ENCODE peak calls at places on chromosomes 6 and 20, in nine cellular contexts. H, R, Z, Y, C, V, D, X and A are unnamed samples.

GRCh38 chr20:25865715-25866656 is 169.3 kb upstream of the ZNF337 start:
- DNase-seq in V (peak; percentile 75), D (peak; percentile 91), H (peak; percentile 86), C (peak; percentile 83), Z (peak; percentile 39), R (peak; percentile 76), X (peak; percentile 49), Y (peak; percentile 77), A (peak; percentile 92)

GRCh38 chr6:148997863-148998262 is 251.0 kb downstream of the UST start:
- DNase-seq in Y (no peak), H (no peak), D (no peak), Z (no peak), C (peak; percentile 76), R (no peak), X (no peak), V (no peak), A (no peak)

GRCh38 chr20:8132015-8132631 is at the start of gene PLCB1:
- DNase-seq in Z (peak; percentile 53), X (peak; percentile 80), C (peak; percentile 92), V (peak; percentile 84), H (peak; percentile 92), Y (peak; percentile 86), D (peak; percentile 93), R (peak; percentile 86), A (peak; percentile 94)

GRCh38 chr6:158677906-158678305 is 28.1 kb downstream of the SYTL3 start:
- DNase-seq in X (no peak), Y (no peak), V (no peak), Z (no peak), C (no peak), D (no peak), R (no peak), H (no peak), A (no peak)

GRCh38 chr20:37323985-37324384 is 22.0 kb upstream of the SRC start:
- DNase-seq in Z (no peak), C (peak; percentile 46), X (no peak), Y (no peak), R (no peak), H (no peak), V (no peak), D (no peak), A (no peak)

GRCh38 chr6:151205971-151206600 is 33.7 kb upstream of the AKAP12 start:
- DNase-seq in H (no peak), R (no peak), V (no peak), X (no peak), Y (no peak), C (no peak), Z (no peak), D (no peak), A (peak; percentile 28)

GRCh38 chr20:63306673-63307537 is 13.9 kb downstream of the COL20A1 start:
- DNase-seq in C (no peak), Y (no peak), V (no peak), R (no peak), Z (no peak), D (peak; percentile 52), X (no peak), H (no peak), A (no peak)

GRCh38 chr20:7301807-7302206 is 534.3 kb downstream of the BMP2 start:
- DNase-seq in D (no peak), H (no peak), Z (no peak), X (no peak), V (no peak), Y (no peak), C (no peak), R (no peak), A (no peak)